ENCODE peak calls at places on chromosome X, in seven cellular contexts. K is ACHN, H is frontal cortex, N is fibroblast of the aortic adventitia, W is KG1, F is posterior vena cava, J is T follicular helper cell. L is an unnamed sample.

GRCh38 chrX:374566-374965 is 12.1 kb downstream of the PPP2R3B start:
- DNase-seq in K (no peak), H (no peak), N (no peak), W (no peak), F (no peak), J (no peak), L (no peak)

GRCh38 chrX:34778961-34779360 is 121.9 kb upstream of the TMEM47 start:
- DNase-seq in K (peak), H (no peak), N (peak), W (no peak), F (no peak), J (no peak), L (no peak)

GRCh38 chrX:38313190-38313589 is 14.1 kb downstream of the RPGR start:
- DNase-seq in K (no peak), H (no peak), N (no peak), W (no peak), F (no peak), J (no peak), L (no peak)

GRCh38 chrX:11197671-11198070 is 86.5 kb downstream of the HCCS start:
- DNase-seq in K (no peak), H (no peak), N (no peak), W (no peak), F (no peak), J (no peak), L (no peak)

GRCh38 chrX:1932231-1932630 is 317.4 kb downstream of the ASMT start:
- DNase-seq in K (no peak), H (no peak), N (no peak), W (no peak), F (no peak), J (no peak), L (no peak)

GRCh38 chrX:47585273-47585672 is 3.0 kb downstream of the TIMP1 start:
- DNase-seq in K (no peak), H (no peak), N (no peak), W (no peak), F (no peak), J (no peak), L (no peak)

GRCh38 chrX:44675364-44676024 is 132.8 kb upstream of the FUNDC1 start:
- DNase-seq in K (peak), H (no peak), N (peak), W (no peak), F (peak), J (no peak), L (no peak)

GRCh38 chrX:16826207-16826606 is 39.9 kb downstream of the TXLNG start:
- DNase-seq in K (peak), H (no peak), N (peak), W (no peak), F (no peak), J (no peak), L (peak)

GRCh38 chrX:119481218-119481875 is 13.1 kb downstream of the SLC25A5 start:
- DNase-seq in K (no peak), H (no peak), N (no peak), W (no peak), F (no peak), J (no peak), L (no peak)

GRCh38 chrX:7996414-7996813 is 69.2 kb upstream of the PNPLA4 start:
- DNase-seq in K (peak), H (no peak), N (peak), W (no peak), F (no peak), J (peak), L (no peak)

GRCh38 chrX:56790778-56791177 is 61.7 kb downstream of the NBDY start:
- DNase-seq in K (no peak), H (no peak), N (no peak), W (no peak), F (peak), J (no peak), L (no peak)

GRCh38 chrX:109943740-109944092 is 59.2 kb upstream of the TMEM164 start:
- DNase-seq in K (no peak), H (no peak), N (no peak), W (no peak), F (no peak), J (no peak), L (no peak)

GRCh38 chrX:58025979-58026378 is 115.7 kb upstream of the ZXDA start:
- DNase-seq in K (peak), H (no peak), N (peak), W (no peak), F (no peak), J (peak), L (peak)

GRCh38 chrX:138954976-138955375 is 243.5 kb upstream of the FGF13 start:
- DNase-seq in K (no peak), H (no peak), N (no peak), W (no peak), F (no peak), J (no peak), L (no peak)

GRCh38 chrX:65643046-65643785 is 24.2 kb upstream of the MSN start:
- DNase-seq in K (peak), H (no peak), N (peak), W (no peak), F (no peak), J (no peak), L (no peak)

GRCh38 chrX:2521927-2522386 is 21.2 kb upstream of the DHRSX start:
- DNase-seq in K (no peak), H (no peak), N (no peak), W (no peak), F (peak), J (no peak), L (no peak)

GRCh38 chrX:15947648-15948317 is 93.2 kb upstream of the AP1S2 start:
- DNase-seq in K (peak), H (no peak), N (peak), W (no peak), F (no peak), J (no peak), L (no peak)

GRCh38 chrX:31516492-31516891 is 444.7 kb upstream of the FTHL17 start:
- DNase-seq in K (no peak), H (no peak), N (no peak), W (no peak), F (no peak), J (no peak), L (no peak)

GRCh38 chrX:53435997-53436396 is 1.8 kb upstream of the HSD17B10 start:
- DNase-seq in K (peak), H (no peak), N (peak), W (no peak), F (no peak), J (peak), L (peak)

GRCh38 chrX:11791090-11791489 is 33.1 kb downstream of the MSL3 start:
- DNase-seq in K (no peak), H (no peak), N (no peak), W (no peak), F (no peak), J (no peak), L (no peak)

GRCh38 chrX:10620121-10620699 is at the start of gene MID1:
- DNase-seq in K (peak), H (no peak), N (peak), W (no peak), F (peak), J (no peak), L (no peak)

GRCh38 chrX:135740683-135741149 is 27.3 kb downstream of the CT45A3 start:
- DNase-seq in K (peak), H (no peak), N (no peak), W (no peak), F (peak), J (peak), L (peak)

GRCh38 chrX:68723491-68724155 is 76.2 kb downstream of the STARD8 start:
- DNase-seq in K (no peak), H (no peak), N (no peak), W (no peak), F (no peak), J (no peak), L (no peak)

GRCh38 chrX:85244411-85245210 is 820 bp downstream of the ZNF711 start:
- DNase-seq in K (no peak), H (no peak), N (no peak), W (no peak), F (peak), J (no peak), L (no peak)

GRCh38 chrX:75623535-75623934 is 100.7 kb upstream of the ZDHHC15 start:
- DNase-seq in K (no peak), H (no peak), N (no peak), W (no peak), F (no peak), J (no peak), L (no peak)

GRCh38 chrX:49876750-49877149 is 2.5 kb upstream of the USP27X start:
- DNase-seq in K (peak), H (no peak), N (peak), W (peak), F (no peak), J (no peak), L (no peak)

GRCh38 chrX:56222473-56223000 is 9.6 kb upstream of the KLF8 start:
- DNase-seq in K (no peak), H (no peak), N (no peak), W (no peak), F (peak), J (no peak), L (no peak)

GRCh38 chrX:127879585-127879984 is 172.6 kb downstream of the ACTRT1 start:
- DNase-seq in K (no peak), H (no peak), N (no peak), W (no peak), F (no peak), J (no peak), L (no peak)